ENCODE peak calls at places on chromosomes 11 and 22, in six cellular contexts. H, S, X, Q, C and E are unnamed samples.
A peak's percentile ranks its signal among the peaks of the same experiment; 100 is the strongest.

GRCh38 chr11:96158126-96158525 is 184.9 kb downstream of the MAML2 start:
- DNase-seq in H (no peak), S (no peak), X (no peak), Q (no peak), C (no peak), E (no peak)

GRCh38 chr11:42770444-42771065 is 541.2 kb upstream of the API5 start:
- DNase-seq in H (peak; percentile 9), S (no peak), X (peak; percentile 30), Q (peak; percentile 38), C (no peak), E (peak; percentile 4)

GRCh38 chr22:24370426-24370825 is 57.0 kb upstream of the ADORA2A start:
- DNase-seq in H (no peak), S (no peak), X (no peak), Q (no peak), C (no peak), E (peak; percentile 62)

GRCh38 chr11:10505278-10506012 is 35.5 kb downstream of the RNF141 start:
- DNase-seq in H (no peak), S (no peak), X (no peak), Q (no peak), C (no peak), E (peak; percentile 65)

GRCh38 chr22:37492428-37493344 is 6.5 kb upstream of the MFNG start:
- DNase-seq in H (peak; percentile 50), S (peak; percentile 62), X (no peak), Q (peak; percentile 57), C (no peak), E (peak; percentile 37)

GRCh38 chr11:34794696-34795095 is 121.5 kb downstream of the APIP start:
- DNase-seq in H (no peak), S (no peak), X (no peak), Q (no peak), C (no peak), E (no peak)

GRCh38 chr11:117299351-117300300 is 8.5 kb downstream of the BACE1-AS start:
- DNase-seq in H (no peak), S (no peak), X (peak; percentile 79), Q (no peak), C (no peak), E (no peak)

GRCh38 chr11:64130618-64131017 is 35.3 kb downstream of the MACROD1 start:
- DNase-seq in H (no peak), S (no peak), X (no peak), Q (no peak), C (no peak), E (no peak)

GRCh38 chr11:83006877-83007330 is 64.8 kb downstream of the RAB30 start:
- DNase-seq in H (no peak), S (no peak), X (no peak), Q (no peak), C (peak; percentile 75), E (no peak)

GRCh38 chr11:134504146-134504905 is 92.3 kb upstream of the B3GAT1 start:
- DNase-seq in H (no peak), S (no peak), X (no peak), Q (no peak), C (no peak), E (peak; percentile 20)

GRCh38 chr11:122727101-122727929 is 71.8 kb downstream of the UBASH3B start:
- DNase-seq in H (no peak), S (no peak), X (no peak), Q (peak; percentile 46), C (no peak), E (peak; percentile 34)

GRCh38 chr11:63764712-63765631 is 3.6 kb downstream of the ZFTA start:
- DNase-seq in H (no peak), S (no peak), X (peak; percentile 75), Q (peak; percentile 21), C (no peak), E (no peak)

GRCh38 chr11:31474083-31474482 is 35.3 kb downstream of the IMMP1L start:
- DNase-seq in H (no peak), S (no peak), X (no peak), Q (no peak), C (no peak), E (no peak)

GRCh38 chr22:49827853-49828598 is at the start of gene BRD1:
- DNase-seq in H (peak; percentile 62), S (no peak), X (no peak), Q (peak; percentile 78), C (no peak), E (peak; percentile 47)

GRCh38 chr22:38709306-38709705 is 3.6 kb downstream of the GTPBP1 start:
- DNase-seq in H (no peak), S (no peak), X (no peak), Q (no peak), C (no peak), E (peak; percentile 24)

GRCh38 chr11:77361184-77361583 is 59.7 kb upstream of the GDPD4 start:
- DNase-seq in H (no peak), S (no peak), X (no peak), Q (no peak), C (no peak), E (no peak)

GRCh38 chr22:48709453-48709852 is 1118.2 kb downstream of the BRD1 start:
- DNase-seq in H (no peak), S (no peak), X (no peak), Q (no peak), C (no peak), E (no peak)

GRCh38 chr22:18023509-18024275 is 669 bp downstream of the MICAL3 start:
- DNase-seq in H (peak; percentile 42), S (peak; percentile 76), X (no peak), Q (no peak), C (no peak), E (peak; percentile 69)

GRCh38 chr22:50581950-50582561 is 593 bp downstream of the CHKB start:
- DNase-seq in H (no peak), S (no peak), X (no peak), Q (peak; percentile 46), C (no peak), E (no peak)

GRCh38 chr11:65581928-65582327 is 6.1 kb downstream of the EHBP1L1 start:
- DNase-seq in H (no peak), S (no peak), X (no peak), Q (no peak), C (no peak), E (no peak)

GRCh38 chr11:65492637-65493366 is 6.0 kb upstream of the MALAT1 start:
- DNase-seq in H (peak; percentile 68), S (no peak), X (no peak), Q (peak; percentile 63), C (peak; percentile 68), E (peak; percentile 81)

GRCh38 chr11:107691003-107691402 is 20.9 kb downstream of the SLN start:
- DNase-seq in H (no peak), S (no peak), X (no peak), Q (no peak), C (no peak), E (peak; percentile 52)

GRCh38 chr11:117441146-117441975 is 113.7 kb downstream of the CEP164 start:
- DNase-seq in H (no peak), S (no peak), X (no peak), Q (no peak), C (no peak), E (no peak)

GRCh38 chr11:128530119-128531091 is 57.0 kb downstream of the ETS1 start:
- DNase-seq in H (no peak), S (no peak), X (no peak), Q (no peak), C (no peak), E (no peak)

GRCh38 chr11:70134490-70134889 is 56.4 kb downstream of the ANO1 start:
- DNase-seq in H (no peak), S (no peak), X (no peak), Q (no peak), C (no peak), E (no peak)

GRCh38 chr11:47983464-47984397 is 3.4 kb downstream of the PTPRJ start:
- DNase-seq in H (no peak), S (no peak), X (no peak), Q (peak; percentile 58), C (no peak), E (no peak)

GRCh38 chr11:83241291-83241946 is 44.7 kb downstream of the CCDC90B start:
- DNase-seq in H (peak; percentile 49), S (peak; percentile 64), X (peak; percentile 63), Q (peak; percentile 67), C (no peak), E (peak; percentile 74)

GRCh38 chr11:77040889-77041288 is 6.7 kb downstream of the B3GNT6 start:
- DNase-seq in H (no peak), S (no peak), X (no peak), Q (no peak), C (no peak), E (no peak)

GRCh38 chr11:126431401-126432064 is 76.0 kb downstream of the ST3GAL4 start:
- DNase-seq in H (no peak), S (peak; percentile 10), X (peak; percentile 27), Q (no peak), C (no peak), E (peak; percentile 62)

GRCh38 chr22:22609271-22609670 is 35.1 kb upstream of the GGTLC2 start:
- DNase-seq in H (peak; percentile 22), S (no peak), X (no peak), Q (no peak), C (no peak), E (no peak)

GRCh38 chr22:46767249-46767985 is 5.0 kb downstream of the TBC1D22A start:
- DNase-seq in H (no peak), S (no peak), X (no peak), Q (no peak), C (no peak), E (no peak)

GRCh38 chr11:134510641-134511040 is 98.6 kb upstream of the B3GAT1 start:
- DNase-seq in H (no peak), S (no peak), X (no peak), Q (no peak), C (no peak), E (no peak)

GRCh38 chr22:22406445-22406844 is 102.1 kb downstream of the ZNF280B start:
- DNase-seq in H (no peak), S (no peak), X (no peak), Q (peak; percentile 9), C (no peak), E (no peak)

GRCh38 chr22:47918936-47919505 is 1156.6 kb downstream of the TBC1D22A start:
- DNase-seq in H (no peak), S (no peak), X (no peak), Q (no peak), C (no peak), E (no peak)

GRCh38 chr11:8253566-8253965 is 10.1 kb downstream of the LMO1 start:
- DNase-seq in H (no peak), S (no peak), X (no peak), Q (no peak), C (no peak), E (no peak)

GRCh38 chr11:1548221-1549070 is 23.6 kb downstream of the DUSP8 start:
- DNase-seq in H (no peak), S (peak; percentile 87), X (no peak), Q (peak; percentile 38), C (no peak), E (peak; percentile 25)
- TF ChIP-seq MYC in H (no peak), S (no peak), X (no peak), Q (no peak), C (no peak), E (no peak)

GRCh38 chr11:36750349-36750748 is 152.3 kb upstream of the RAG2 start:
- DNase-seq in H (no peak), S (no peak), X (no peak), Q (peak; percentile 15), C (no peak), E (no peak)
- TF ChIP-seq MYC in H (no peak), S (no peak), X (no peak), Q (no peak), C (no peak), E (no peak)

GRCh38 chr11:85875505-85875904 is 20.3 kb downstream of the CCDC83 start:
- DNase-seq in H (no peak), S (peak; percentile 25), X (no peak), Q (no peak), C (no peak), E (no peak)
- TF ChIP-seq MYC in H (no peak), S (no peak), X (no peak), Q (no peak), C (no peak), E (no peak)

GRCh38 chr11:12189543-12190235 is 79.3 kb downstream of the MICAL2 start:
- DNase-seq in H (no peak), S (no peak), X (no peak), Q (no peak), C (no peak), E (peak; percentile 19)
- TF ChIP-seq MYC in H (no peak), S (no peak), X (no peak), Q (no peak), C (no peak), E (no peak)